ENCODE peak calls at places on chromosomes 16 and 17, in four cellular contexts. A is heart left ventricle, Z is tibial artery, O is upper lobe of right lung. K is an unnamed sample.
A peak's percentile ranks its signal among the peaks of the same experiment; 100 is the strongest.

GRCh38 chr16:11049396-11050059 is 105.2 kb downstream of the CLEC16A start:
- DNase-seq in O (no peak), A (no peak), Z (no peak), K (no peak)

GRCh38 chr16:69260019-69260418 is 51.1 kb upstream of the VPS4A start:
- DNase-seq in O (no peak), A (no peak), Z (no peak), K (no peak)

GRCh38 chr16:85222151-85222863 is 110.0 kb upstream of the CIBAR2 start:
- DNase-seq in O (no peak), A (no peak), Z (no peak), K (no peak)

GRCh38 chr16:22386976-22387375 is 12.6 kb upstream of the CDR2 start:
- DNase-seq in Z (no peak), A (no peak), O (no peak), K (no peak)

GRCh38 chr16:53212899-53213235 is 158.1 kb downstream of the CHD9 start:
- DNase-seq in A (no peak), O (no peak), Z (no peak), K (no peak)

GRCh38 chr16:68902376-68903345 is 59.3 kb downstream of the TANGO6 start:
- DNase-seq in A (no peak), Z (no peak), O (no peak), K (no peak)

GRCh38 chr16:49809112-49809511 is 46.8 kb downstream of the ZNF423 start:
- DNase-seq in Z (no peak), A (no peak), O (no peak), K (no peak)

GRCh38 chr16:84177740-84178070 is 9.2 kb downstream of the TAF1C start:
- DNase-seq in Z (no peak), O (no peak), A (no peak), K (no peak)

GRCh38 chr16:8628981-8629725 is 7.7 kb downstream of the METTL22 start:
- DNase-seq in A (no peak), O (no peak), Z (no peak), K (peak; percentile 63)

GRCh38 chr17:29120439-29120838 is 59.8 kb downstream of the MYO18A start:
- DNase-seq in A (no peak), O (no peak), Z (no peak), K (no peak)

GRCh38 chr17:82754297-82755208 is 2.7 kb downstream of the TBCD start:
- DNase-seq in O (no peak), A (no peak), Z (no peak), K (no peak)

GRCh38 chr16:77834600-77834963 is 46.2 kb downstream of the VAT1L start:
- DNase-seq in Z (no peak), O (no peak), A (no peak), K (no peak)

GRCh38 chr17:17080181-17080631 is 37.9 kb downstream of the MPRIP start:
- DNase-seq in Z (no peak), A (no peak), O (peak; percentile 38), K (peak; percentile 32)

GRCh38 chr17:70169707-70170597 is 620 bp downstream of the KCNJ2 start:
- DNase-seq in A (no peak), Z (no peak), O (no peak), K (no peak)

GRCh38 chr17:53516643-53517042 is 306.1 kb upstream of the KIF2B start:
- DNase-seq in A (no peak), Z (no peak), O (no peak), K (no peak)

DNA sequence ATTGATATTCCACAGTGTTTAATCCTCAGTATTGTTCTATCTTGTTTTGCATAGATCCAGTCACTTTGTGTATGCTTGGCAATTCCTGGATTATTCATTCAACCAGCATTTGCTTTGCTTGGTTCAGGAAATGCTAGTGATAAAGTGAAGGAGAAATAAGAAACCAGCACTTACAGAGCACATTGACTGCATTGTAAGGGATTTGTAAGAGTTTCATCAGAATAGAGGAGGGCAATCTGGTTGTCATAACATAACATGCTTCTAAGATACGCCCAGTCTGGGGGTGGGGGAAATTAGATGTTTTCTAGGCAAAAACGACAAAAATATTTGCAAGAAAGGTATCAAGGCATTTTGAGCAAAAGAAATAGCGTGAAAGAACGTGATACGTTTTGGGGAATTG is 40.4 kb downstream of the TNRC6A start:
- DNase-seq in Z (no peak), O (no peak), A (no peak), K (no peak)
- H3K4me3 ChIP-seq in Z (no peak overlapping the region), O (no peak overlapping the region), A (no peak overlapping the region), K (no peak overlapping the region)

GRCh38 chr17:50173335-50173941 is 7.6 kb downstream of the SGCA start:
- DNase-seq in O (no peak), Z (peak; percentile 87), A (peak; percentile 52), K (no peak)

GRCh38 chr17:50172130-50172529 is 6.3 kb downstream of the SGCA start:
- DNase-seq in Z (no peak), O (no peak), A (peak; percentile 42), K (no peak)

GRCh38 chr17:50175035-50175788 is 9.4 kb downstream of the SGCA start:
- DNase-seq in A (peak; percentile 56), Z (no peak), O (no peak), K (no peak)

GRCh38 chr17:50176559-50177471 is 11.0 kb downstream of the SGCA start:
- DNase-seq in Z (no peak), A (peak; percentile 44), O (no peak), K (no peak)

DNA sequence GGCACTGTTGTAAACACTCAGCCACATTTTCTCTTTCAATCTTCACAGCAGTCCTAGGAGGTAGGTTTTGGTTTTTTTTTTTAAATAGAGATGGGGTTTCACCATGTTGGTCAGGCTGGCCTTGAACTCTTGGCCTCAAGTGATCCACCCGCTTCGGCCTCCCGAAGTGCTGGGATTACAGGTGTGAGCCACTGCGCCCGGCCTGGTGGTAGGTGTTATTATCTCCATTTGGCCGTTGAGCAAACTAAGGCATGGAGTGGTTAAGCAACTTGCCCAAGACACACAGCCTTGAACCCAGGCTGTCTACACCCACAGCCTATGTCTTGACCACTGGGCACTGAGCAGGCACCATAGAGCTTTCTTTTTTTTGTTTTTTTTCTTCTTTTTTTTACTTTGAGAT is 8.6 kb downstream of the SGCA start:
- DNase-seq in O (no peak), A (peak; percentile 47), Z (no peak), K (no peak)
- H3K27ac ChIP-seq in O (no peak overlapping the region), A (peak overlapping the region; percentile 81), Z (peak overlapping the region; percentile 98), K (no peak overlapping the region)

DNA sequence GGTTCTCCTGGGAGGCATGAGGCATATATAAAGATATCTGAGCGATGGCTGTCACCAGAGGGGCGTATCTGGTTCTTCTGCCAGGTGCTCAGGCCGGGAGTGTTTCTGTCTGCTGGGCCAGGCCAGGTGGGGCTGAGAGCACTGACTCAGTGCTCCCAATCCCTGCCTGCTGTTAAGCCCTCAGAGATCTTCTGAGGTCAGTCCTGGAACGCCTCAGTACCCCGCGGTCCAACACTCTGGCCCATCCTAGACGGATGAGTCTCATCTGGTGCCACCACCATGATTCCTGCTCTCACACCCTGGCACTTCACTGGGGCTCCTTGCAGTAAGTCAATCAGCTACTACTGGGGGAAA is 7.5 kb upstream of the KIFC3 start:
- DNase-seq in Z (no peak), O (no peak), A (peak; percentile 2), K (no peak)
- H3K4me3 ChIP-seq in Z (no peak overlapping the region), O (no peak overlapping the region), A (no peak overlapping the region), K (no peak overlapping the region)

GRCh38 chr17:57051886-57052342 is 33.1 kb upstream of the AKAP1 start:
- DNase-seq in O (no peak), Z (no peak), A (no peak), K (no peak)
- H3K27ac ChIP-seq in O (no peak overlapping the region), Z (no peak overlapping the region), A (peak overlapping the region; percentile 39), K (no peak overlapping the region)

DNA sequence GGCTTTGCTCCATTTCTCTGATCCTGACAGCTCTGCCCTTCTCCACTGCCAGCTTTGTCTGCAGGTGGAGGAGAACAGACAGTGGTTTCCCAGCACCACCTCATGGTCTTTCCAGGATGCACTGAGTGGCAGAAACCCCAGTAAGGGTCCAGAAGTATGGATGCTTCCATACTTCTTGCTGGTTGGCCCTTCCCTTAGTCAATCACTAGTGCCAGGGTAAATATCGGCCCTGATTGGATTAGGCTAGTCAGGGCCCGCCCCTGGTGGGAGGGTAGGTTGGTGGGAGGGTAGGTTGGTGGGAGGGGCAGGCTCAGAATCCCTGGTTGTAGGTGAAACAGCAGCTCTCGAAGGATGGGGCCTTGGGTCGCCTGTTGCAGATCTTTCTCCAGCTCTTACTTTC is 10.2 kb downstream of the RNF213 start:
- DNase-seq in Z (no peak), O (no peak), A (no peak), K (no peak)
- H3K4me3 ChIP-seq in Z (no peak overlapping the region), O (no peak overlapping the region), A (no peak overlapping the region), K (no peak overlapping the region)

DNA sequence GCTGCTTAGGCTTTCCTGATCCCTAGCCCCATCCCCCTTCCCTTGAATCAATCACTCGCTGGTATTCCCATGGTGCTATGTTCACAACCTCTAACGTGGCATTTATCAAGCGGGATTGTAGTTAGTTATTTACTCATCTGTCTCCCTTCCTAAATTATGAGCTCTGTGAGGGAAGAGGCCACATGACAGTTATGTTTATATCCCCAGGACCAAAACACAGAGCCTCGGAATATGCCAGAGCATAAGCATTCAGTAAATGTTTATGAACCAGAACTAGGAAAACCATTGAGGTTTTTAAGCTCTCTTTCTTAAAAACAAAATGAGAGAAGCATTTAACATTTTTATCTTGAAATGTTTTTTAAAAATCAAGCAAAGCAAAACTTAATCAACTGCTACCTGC is 55.7 kb downstream of the STX8 start:
- DNase-seq in Z (no peak), O (no peak), A (no peak), K (no peak)
- H3K27ac ChIP-seq in Z (no peak overlapping the region), O (no peak overlapping the region), A (no peak overlapping the region), K (no peak overlapping the region)

GRCh38 chr17:64063766-64064224 is 43.4 kb upstream of the ICAM2 start:
- DNase-seq in A (peak; percentile 80), O (peak; percentile 93), Z (no peak), K (peak; percentile 89)
- H3K4me3 ChIP-seq in A (no peak overlapping the region), O (peak overlapping the region; percentile 6), Z (no peak overlapping the region), K (no peak overlapping the region)

DNA sequence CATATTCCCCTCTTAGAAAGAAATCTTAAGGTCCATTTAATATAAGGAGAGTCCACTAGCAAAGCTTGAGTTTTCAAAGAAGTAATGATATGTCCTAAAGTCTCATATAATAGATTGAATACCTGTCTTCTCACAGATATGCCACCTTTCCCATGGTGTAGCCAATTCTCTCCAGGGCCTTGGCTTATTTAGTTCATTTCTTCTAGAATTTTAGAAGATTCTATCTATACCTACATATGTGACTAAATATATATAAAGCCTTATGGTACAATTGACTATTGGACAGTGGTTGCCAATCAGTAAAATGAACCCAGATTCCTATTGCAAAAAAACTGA is 370.7 kb upstream of the MAF start:
- DNase-seq in Z (no peak), O (no peak), A (no peak), K (no peak)
- H3K27ac ChIP-seq in Z (no peak overlapping the region), O (no peak overlapping the region), A (no peak overlapping the region), K (no peak overlapping the region)